ENCODE peak calls at places on chromosomes 5 and 9, in eight cellular contexts. One of them, this sample, is unnamed.

GRCh38 chr9:77899679-77900354 is 131.8 kb downstream of the GNAQ start:
- DNase-seq in foreskin fibroblast: peak; percentile 56
- DNase-seq in WTC11: no peak
- DNase-seq in CD4-positive, alpha-beta T cell: no peak
- DNase-seq in AG09319: no peak
- DNase-seq in osteocyte: no peak
- DNase-seq in astrocyte of the cerebellum: peak; percentile 60
- DNase-seq in HFFc6: peak; percentile 75
- DNase-seq in this sample: no peak

GRCh38 chr9:123225374-123225813 is 43.0 kb downstream of the STRBP start:
- DNase-seq in CD4-positive, alpha-beta T cell: peak; percentile 15
- DNase-seq in osteocyte: no peak
- DNase-seq in WTC11: peak; percentile 47
- DNase-seq in astrocyte of the cerebellum: peak; percentile 51
- DNase-seq in HFFc6: peak; percentile 72
- DNase-seq in foreskin fibroblast: peak; percentile 35
- DNase-seq in AG09319: peak; percentile 36
- DNase-seq in this sample: peak; percentile 71

GRCh38 chr5:9838906-9839305 is 208.8 kb upstream of the TAS2R1 start:
- DNase-seq in osteocyte: no peak
- DNase-seq in astrocyte of the cerebellum: no peak
- DNase-seq in CD4-positive, alpha-beta T cell: no peak
- DNase-seq in WTC11: no peak
- DNase-seq in AG09319: no peak
- DNase-seq in foreskin fibroblast: no peak
- DNase-seq in HFFc6: no peak
- DNase-seq in this sample: no peak

GRCh38 chr9:131669234-131670172 is 70.4 kb downstream of the RAPGEF1 start:
- DNase-seq in HFFc6: no peak
- DNase-seq in AG09319: no peak
- DNase-seq in CD4-positive, alpha-beta T cell: no peak
- DNase-seq in osteocyte: no peak
- DNase-seq in astrocyte of the cerebellum: no peak
- DNase-seq in WTC11: no peak
- DNase-seq in foreskin fibroblast: no peak
- DNase-seq in this sample: no peak

GRCh38 chr5:80195837-80196400 is 59.9 kb downstream of the SERINC5 start:
- DNase-seq in astrocyte of the cerebellum: no peak
- DNase-seq in HFFc6: peak; percentile 45
- DNase-seq in AG09319: no peak
- DNase-seq in CD4-positive, alpha-beta T cell: no peak
- DNase-seq in foreskin fibroblast: peak; percentile 43
- DNase-seq in osteocyte: no peak
- DNase-seq in WTC11: no peak
- DNase-seq in this sample: no peak

GRCh38 chr5:163705983-163706771 is 200.8 kb downstream of the MAT2B start:
- DNase-seq in HFFc6: peak; percentile 8
- DNase-seq in foreskin fibroblast: peak; percentile 26
- DNase-seq in AG09319: no peak
- DNase-seq in osteocyte: no peak
- DNase-seq in astrocyte of the cerebellum: no peak
- DNase-seq in CD4-positive, alpha-beta T cell: no peak
- DNase-seq in WTC11: no peak
- DNase-seq in this sample: no peak

GRCh38 chr5:145913701-145914100 is 22.7 kb upstream of the SH3RF2 start:
- DNase-seq in AG09319: no peak
- DNase-seq in osteocyte: no peak
- DNase-seq in astrocyte of the cerebellum: no peak
- DNase-seq in HFFc6: no peak
- DNase-seq in WTC11: no peak
- DNase-seq in foreskin fibroblast: no peak
- DNase-seq in CD4-positive, alpha-beta T cell: no peak
- DNase-seq in this sample: no peak

GRCh38 chr5:74067748-74068541 is 441.9 kb downstream of the ARHGEF28 start:
- DNase-seq in astrocyte of the cerebellum: no peak
- DNase-seq in HFFc6: no peak
- DNase-seq in CD4-positive, alpha-beta T cell: no peak
- DNase-seq in foreskin fibroblast: peak; percentile 7
- DNase-seq in WTC11: no peak
- DNase-seq in AG09319: no peak
- DNase-seq in osteocyte: no peak
- DNase-seq in this sample: no peak

GRCh38 chr9:29974197-29974596 is 2400.9 kb upstream of the C9orf72 start:
- DNase-seq in HFFc6: no peak
- DNase-seq in AG09319: no peak
- DNase-seq in astrocyte of the cerebellum: no peak
- DNase-seq in foreskin fibroblast: no peak
- DNase-seq in osteocyte: no peak
- DNase-seq in CD4-positive, alpha-beta T cell: no peak
- DNase-seq in WTC11: no peak
- DNase-seq in this sample: no peak

DNA sequence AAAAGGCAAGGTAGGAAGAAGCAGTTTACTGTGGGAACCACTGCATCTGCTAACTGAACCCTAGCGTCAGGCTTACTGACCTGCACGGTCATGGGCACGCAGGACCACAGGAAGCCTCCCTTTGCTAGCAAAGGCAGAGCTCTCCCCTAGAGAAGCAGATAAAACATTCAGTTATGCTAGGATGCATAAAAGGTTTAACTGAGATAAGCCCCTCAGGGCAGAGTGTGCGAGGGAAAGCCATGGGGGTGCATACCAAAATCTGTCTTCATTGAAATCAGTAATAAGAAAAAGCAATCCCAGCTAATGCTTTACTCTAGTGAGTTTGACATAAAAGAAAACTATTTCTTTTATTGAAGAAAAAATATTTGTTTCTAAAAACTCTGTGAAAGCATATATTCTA is 2403.7 kb upstream of the C9orf72 start:
- DNase-seq in CD4-positive, alpha-beta T cell: no peak
- DNase-seq in HFFc6: no peak
- DNase-seq in osteocyte: no peak
- DNase-seq in astrocyte of the cerebellum: no peak
- DNase-seq in WTC11: no peak
- DNase-seq in AG09319: no peak
- DNase-seq in foreskin fibroblast: no peak
- DNase-seq in this sample: no peak
- TF ChIP-seq CTCF in CD4-positive, alpha-beta T cell: no peak
- TF ChIP-seq CTCF in HFFc6: no peak
- TF ChIP-seq CTCF in osteocyte: no peak
- TF ChIP-seq CTCF in astrocyte of the cerebellum: no peak
- TF ChIP-seq CTCF in WTC11: no peak
- TF ChIP-seq CTCF in AG09319: no peak
- TF ChIP-seq CTCF in foreskin fibroblast: no peak
- TF ChIP-seq CTCF in this sample: no peak

GRCh38 chr9:16824545-16825041 is 45.9 kb downstream of the BNC2 start:
- DNase-seq in astrocyte of the cerebellum: no peak
- DNase-seq in osteocyte: no peak
- DNase-seq in HFFc6: peak; percentile 47
- DNase-seq in WTC11: no peak
- DNase-seq in foreskin fibroblast: no peak
- DNase-seq in CD4-positive, alpha-beta T cell: no peak
- DNase-seq in AG09319: peak; percentile 32
- DNase-seq in this sample: no peak
- TF ChIP-seq CTCF in astrocyte of the cerebellum: peak; percentile 8
- TF ChIP-seq CTCF in osteocyte: peak; percentile 37
- TF ChIP-seq CTCF in HFFc6: peak; percentile 49
- TF ChIP-seq CTCF in WTC11: no peak
- TF ChIP-seq CTCF in foreskin fibroblast: no peak
- TF ChIP-seq CTCF in CD4-positive, alpha-beta T cell: no peak
- TF ChIP-seq CTCF in AG09319: peak; percentile 4
- TF ChIP-seq CTCF in this sample: no peak

GRCh38 chr5:6291961-6292360 is 86.4 kb downstream of the MED10 start:
- DNase-seq in astrocyte of the cerebellum: no peak
- DNase-seq in HFFc6: no peak
- DNase-seq in osteocyte: no peak
- DNase-seq in CD4-positive, alpha-beta T cell: no peak
- DNase-seq in WTC11: no peak
- DNase-seq in foreskin fibroblast: no peak
- DNase-seq in AG09319: no peak
- DNase-seq in this sample: no peak
- TF ChIP-seq CTCF in astrocyte of the cerebellum: peak; percentile 3
- TF ChIP-seq CTCF in HFFc6: peak; percentile 27
- TF ChIP-seq CTCF in osteocyte: peak; percentile 41
- TF ChIP-seq CTCF in CD4-positive, alpha-beta T cell: peak; percentile 39
- TF ChIP-seq CTCF in WTC11: no peak
- TF ChIP-seq CTCF in foreskin fibroblast: peak; percentile 16
- TF ChIP-seq CTCF in AG09319: no peak
- TF ChIP-seq CTCF in this sample: peak; percentile 26

GRCh38 chr5:149775785-149776184 is 45.7 kb downstream of the PPARGC1B start:
- DNase-seq in AG09319: no peak
- DNase-seq in osteocyte: no peak
- DNase-seq in foreskin fibroblast: no peak
- DNase-seq in astrocyte of the cerebellum: no peak
- DNase-seq in WTC11: no peak
- DNase-seq in HFFc6: peak; percentile 37
- DNase-seq in CD4-positive, alpha-beta T cell: no peak
- DNase-seq in this sample: no peak
- TF ChIP-seq CTCF in AG09319: peak; percentile 28
- TF ChIP-seq CTCF in osteocyte: peak; percentile 53
- TF ChIP-seq CTCF in foreskin fibroblast: peak; percentile 8
- TF ChIP-seq CTCF in astrocyte of the cerebellum: no peak
- TF ChIP-seq CTCF in WTC11: peak; percentile 58
- TF ChIP-seq CTCF in HFFc6: peak; percentile 77
- TF ChIP-seq CTCF in CD4-positive, alpha-beta T cell: peak; percentile 15
- TF ChIP-seq CTCF in this sample: peak; percentile 29

GRCh38 chr5:52964138-52964537 is 25.0 kb upstream of the ITGA2 start:
- DNase-seq in foreskin fibroblast: peak; percentile 33
- DNase-seq in WTC11: no peak
- DNase-seq in osteocyte: no peak
- DNase-seq in CD4-positive, alpha-beta T cell: no peak
- DNase-seq in AG09319: no peak
- DNase-seq in HFFc6: peak; percentile 55
- DNase-seq in astrocyte of the cerebellum: no peak
- DNase-seq in this sample: no peak
- TF ChIP-seq CTCF in foreskin fibroblast: no peak
- TF ChIP-seq CTCF in WTC11: no peak
- TF ChIP-seq CTCF in osteocyte: peak; percentile 15
- TF ChIP-seq CTCF in CD4-positive, alpha-beta T cell: no peak
- TF ChIP-seq CTCF in AG09319: no peak
- TF ChIP-seq CTCF in HFFc6: peak; percentile 51
- TF ChIP-seq CTCF in astrocyte of the cerebellum: no peak
- TF ChIP-seq CTCF in this sample: no peak

GRCh38 chr9:128257086-128257825 is 18.6 kb downstream of the GOLGA2 start:
- DNase-seq in astrocyte of the cerebellum: no peak
- DNase-seq in CD4-positive, alpha-beta T cell: no peak
- DNase-seq in WTC11: no peak
- DNase-seq in HFFc6: no peak
- DNase-seq in foreskin fibroblast: no peak
- DNase-seq in AG09319: no peak
- DNase-seq in osteocyte: no peak
- DNase-seq in this sample: no peak

GRCh38 chr9:128260340-128260739 is 15.5 kb downstream of the GOLGA2 start:
- DNase-seq in foreskin fibroblast: no peak
- DNase-seq in AG09319: no peak
- DNase-seq in CD4-positive, alpha-beta T cell: no peak
- DNase-seq in HFFc6: no peak
- DNase-seq in WTC11: no peak
- DNase-seq in osteocyte: no peak
- DNase-seq in astrocyte of the cerebellum: no peak
- DNase-seq in this sample: no peak

GRCh38 chr9:128258326-128258725 is 17.5 kb downstream of the GOLGA2 start:
- DNase-seq in WTC11: no peak
- DNase-seq in osteocyte: no peak
- DNase-seq in CD4-positive, alpha-beta T cell: no peak
- DNase-seq in AG09319: no peak
- DNase-seq in astrocyte of the cerebellum: no peak
- DNase-seq in foreskin fibroblast: no peak
- DNase-seq in HFFc6: no peak
- DNase-seq in this sample: no peak

GRCh38 chr9:128257907-128258306 is 17.9 kb downstream of the GOLGA2 start:
- DNase-seq in astrocyte of the cerebellum: no peak
- DNase-seq in HFFc6: no peak
- DNase-seq in CD4-positive, alpha-beta T cell: no peak
- DNase-seq in WTC11: no peak
- DNase-seq in foreskin fibroblast: no peak
- DNase-seq in osteocyte: no peak
- DNase-seq in AG09319: no peak
- DNase-seq in this sample: no peak

GRCh38 chr9:128259156-128259555 is 16.7 kb downstream of the GOLGA2 start:
- DNase-seq in WTC11: peak; percentile 64
- DNase-seq in astrocyte of the cerebellum: no peak
- DNase-seq in foreskin fibroblast: no peak
- DNase-seq in osteocyte: no peak
- DNase-seq in CD4-positive, alpha-beta T cell: no peak
- DNase-seq in AG09319: no peak
- DNase-seq in HFFc6: no peak
- DNase-seq in this sample: no peak
- TF ChIP-seq CTCF in WTC11: no peak
- TF ChIP-seq CTCF in astrocyte of the cerebellum: no peak
- TF ChIP-seq CTCF in foreskin fibroblast: no peak
- TF ChIP-seq CTCF in osteocyte: no peak
- TF ChIP-seq CTCF in CD4-positive, alpha-beta T cell: no peak
- TF ChIP-seq CTCF in AG09319: no peak
- TF ChIP-seq CTCF in HFFc6: peak; percentile 20
- TF ChIP-seq CTCF in this sample: no peak

DNA sequence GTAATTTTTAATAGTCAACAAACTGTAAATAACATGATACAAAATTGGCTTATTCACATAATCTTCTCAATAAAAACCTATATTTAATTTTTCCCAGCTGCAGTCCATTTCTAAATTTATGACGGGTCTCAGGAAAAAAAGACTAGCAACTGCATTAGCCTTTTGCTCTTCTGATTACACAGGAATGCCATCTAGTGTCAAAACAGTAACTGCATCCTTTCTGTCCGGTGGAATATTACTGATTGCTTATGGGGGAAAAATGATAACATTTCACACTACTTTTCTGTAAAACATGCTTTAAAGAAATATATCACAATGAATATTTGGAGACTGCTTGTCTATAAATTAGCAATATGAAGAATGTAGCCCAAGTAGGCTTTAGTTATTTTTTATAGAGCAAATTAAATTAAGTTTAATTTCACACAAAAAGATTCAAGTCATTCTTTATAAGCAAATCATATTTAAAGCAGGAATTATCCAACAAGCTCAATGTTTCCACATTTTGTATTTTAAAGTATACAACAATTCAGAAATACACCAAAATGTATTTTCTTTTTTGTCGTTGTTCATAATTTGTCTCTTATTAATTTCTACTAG is 534.7 kb downstream of the CDH10 start:
- DNase-seq in HFFc6: no peak
- DNase-seq in astrocyte of the cerebellum: no peak
- DNase-seq in foreskin fibroblast: no peak
- DNase-seq in AG09319: no peak
- DNase-seq in CD4-positive, alpha-beta T cell: no peak
- DNase-seq in WTC11: no peak
- DNase-seq in osteocyte: no peak
- DNase-seq in this sample: no peak
- TF ChIP-seq CTCF in HFFc6: peak; percentile 42
- TF ChIP-seq CTCF in astrocyte of the cerebellum: peak; percentile 40
- TF ChIP-seq CTCF in foreskin fibroblast: no peak
- TF ChIP-seq CTCF in AG09319: peak; percentile 3
- TF ChIP-seq CTCF in CD4-positive, alpha-beta T cell: no peak
- TF ChIP-seq CTCF in WTC11: no peak
- TF ChIP-seq CTCF in osteocyte: peak; percentile 58
- TF ChIP-seq CTCF in this sample: peak; percentile 33

GRCh38 chr9:121935744-121936143 is 157.4 kb downstream of the TTLL11 start:
- DNase-seq in AG09319: no peak
- DNase-seq in osteocyte: no peak
- DNase-seq in CD4-positive, alpha-beta T cell: no peak
- DNase-seq in WTC11: peak; percentile 50
- DNase-seq in astrocyte of the cerebellum: no peak
- DNase-seq in HFFc6: no peak
- DNase-seq in foreskin fibroblast: no peak
- DNase-seq in this sample: no peak
- TF ChIP-seq CTCF in AG09319: no peak
- TF ChIP-seq CTCF in osteocyte: no peak
- TF ChIP-seq CTCF in CD4-positive, alpha-beta T cell: no peak
- TF ChIP-seq CTCF in WTC11: no peak
- TF ChIP-seq CTCF in astrocyte of the cerebellum: no peak
- TF ChIP-seq CTCF in HFFc6: no peak
- TF ChIP-seq CTCF in foreskin fibroblast: no peak
- TF ChIP-seq CTCF in this sample: no peak

This sample was measured in GM10248.